ENCODE peak calls at places on chromosomes 5 and 9, in five cellular contexts. C is fibroblast of lung, F is NCI-H2171 treated with DMSO at 0.1 percent for 48 hours, O is SHP77, R is NAMALWA. N is an unnamed sample.
A peak's percentile ranks its signal among the peaks of the same experiment; 100 is the strongest.

GRCh38 chr5:137199966-137200365 is 299.2 kb downstream of the SPOCK1 start:
- DNase-seq in C (no peak), F (peak; percentile 22), O (no peak), R (no peak), N (peak; percentile 48)

GRCh38 chr5:39175273-39175955 is 43.9 kb downstream of the FYB1 start:
- DNase-seq in C (no peak), F (no peak), O (no peak), R (no peak), N (no peak)

GRCh38 chr5:27810458-27810857 is 772.1 kb upstream of the CDH9 start:
- DNase-seq in C (no peak), F (no peak), O (no peak), R (no peak), N (no peak)

GRCh38 chr5:147558131-147558730 is 48.4 kb upstream of the DPYSL3 start:
- DNase-seq in C (peak; percentile 60), F (no peak), O (no peak), R (no peak), N (no peak)

GRCh38 chr9:81465468-81466002 is 223.8 kb downstream of the TLE1 start:
- DNase-seq in C (peak; percentile 70), F (no peak), O (no peak), R (no peak), N (no peak)

GRCh38 chr5:89246252-89246651 is 363.3 kb upstream of the MEF2C start:
- DNase-seq in C (peak; percentile 14), F (no peak), O (no peak), R (no peak), N (no peak)

GRCh38 chr9:72588336-72588735 is 66.9 kb downstream of the TMC1 start:
- DNase-seq in C (peak; percentile 54), F (no peak), O (no peak), R (no peak), N (no peak)

GRCh38 chr9:108474356-108474755 is 381.4 kb downstream of the ACTL7B start:
- DNase-seq in C (no peak), F (no peak), O (no peak), R (no peak), N (no peak)

GRCh38 chr9:85016389-85016997 is 347.0 kb downstream of the NTRK2 start:
- DNase-seq in C (no peak), F (no peak), O (no peak), R (no peak), N (no peak)

GRCh38 chr9:111974092-111974681 is 77.6 kb downstream of the UGCG start:
- DNase-seq in C (peak; percentile 58), F (peak; percentile 53), O (peak; percentile 35), R (no peak), N (peak; percentile 39)

GRCh38 chr9:3845549-3845948 is 319.7 kb upstream of the RFX3 start:
- DNase-seq in C (no peak), F (no peak), O (no peak), R (no peak), N (no peak)

GRCh38 chr5:16345454-16345853 is 120.1 kb downstream of the ZNF622 start:
- DNase-seq in C (no peak), F (no peak), O (no peak), R (no peak), N (no peak)

N was measured in BJ.